ENCODE peak calls at places on chromosomes 3 and 15, in nine cellular contexts. Y is iPS DF 6.9; G is CD8-positive, alpha-beta memory T cell; B is tibial artery; S is thyroid gland; U is prostate gland; K is esophagus squamous epithelium; T is mammary epithelial cell; M is GM23338. F is an unnamed sample.

GRCh38 chr3:134239538-134239937 is 11.1 kb downstream of the RYK start:
- DNase-seq in G (no peak), K (no peak), M (no peak), Y (no peak), S (no peak), B (no peak), U (no peak), T (no peak), F (no peak)

GRCh38 chr3:13714251-13714916 is 165.5 kb downstream of the FBLN2 start:
- DNase-seq in T (no peak), M (no peak), S (no peak), U (peak; percentile 1), B (no peak), Y (no peak), G (no peak), K (no peak), F (no peak)

GRCh38 chr15:41219381-41219780 is 11.2 kb downstream of the EXD1 start:
- DNase-seq in Y (no peak), B (no peak), G (no peak), U (no peak), S (no peak), K (no peak), T (no peak), M (peak; percentile 54), F (no peak)

GRCh38 chr15:73385205-73385604 is 16.4 kb upstream of the HCN4 start:
- DNase-seq in M (no peak), S (no peak), K (no peak), B (no peak), U (no peak), G (no peak), Y (no peak), T (no peak), F (no peak)

GRCh38 chr3:179177611-179178010 is 29.5 kb downstream of the PIK3CA start:
- DNase-seq in T (no peak), Y (no peak), S (no peak), U (no peak), B (no peak), M (no peak), G (no peak), K (no peak), F (no peak)

GRCh38 chr15:71078506-71079207 is 36.6 kb upstream of the THSD4 start:
- DNase-seq in B (no peak), K (no peak), U (no peak), M (no peak), Y (no peak), S (no peak), T (no peak), G (no peak), F (no peak)

GRCh38 chr15:76206325-76206976 is 104.8 kb downstream of the ETFA start:
- DNase-seq in G (no peak), M (no peak), K (no peak), Y (no peak), S (peak; percentile 92), U (peak; percentile 86), B (peak; percentile 66), T (no peak), F (peak; percentile 66)

GRCh38 chr15:67133738-67134576 is 68.6 kb downstream of the SMAD3 start:
- DNase-seq in M (peak; percentile 44), U (no peak), T (peak; percentile 68), B (no peak), S (peak; percentile 70), Y (no peak), K (no peak), G (peak; percentile 80), F (peak; percentile 59)

GRCh38 chr3:182568206-182568605 is 225.1 kb upstream of the ATP11B start:
- DNase-seq in G (no peak), M (no peak), Y (no peak), B (no peak), T (no peak), S (no peak), K (no peak), U (no peak), F (no peak)

GRCh38 chr3:151751161-151751560 is 17.4 kb downstream of the AADACL2 start:
- DNase-seq in T (peak; percentile 69), G (no peak), M (no peak), B (no peak), U (no peak), Y (no peak), S (no peak), K (no peak), F (no peak)

GRCh38 chr3:38348903-38349302 is 2.3 kb downstream of the XYLB start:
- DNase-seq in Y (no peak), U (no peak), T (peak; percentile 49), G (no peak), M (no peak), K (no peak), S (no peak), B (no peak), F (no peak)

GRCh38 chr3:76040946-76041345 is 255.6 kb upstream of the ZNF717 start:
- DNase-seq in U (no peak), Y (no peak), K (no peak), M (no peak), B (no peak), S (no peak), G (no peak), T (no peak), F (no peak)

GRCh38 chr15:87461621-87462020 is 794.9 kb downstream of the NTRK3 start:
- DNase-seq in B (no peak), T (peak; percentile 8), K (no peak), M (no peak), U (no peak), Y (no peak), G (no peak), S (no peak), F (no peak)

GRCh38 chr3:119643094-119643493 is 17.3 kb downstream of the POPDC2 start:
- DNase-seq in G (no peak), S (no peak), K (no peak), U (no peak), B (no peak), M (no peak), T (no peak), Y (no peak), F (no peak)

GRCh38 chr3:115819785-115820384 is 196.6 kb downstream of the GAP43 start:
- DNase-seq in K (peak; percentile 8), M (peak; percentile 89), S (peak; percentile 58), G (peak; percentile 61), Y (peak; percentile 55), B (peak; percentile 61), U (peak; percentile 70), T (peak; percentile 64), F (peak; percentile 29)

DNA sequence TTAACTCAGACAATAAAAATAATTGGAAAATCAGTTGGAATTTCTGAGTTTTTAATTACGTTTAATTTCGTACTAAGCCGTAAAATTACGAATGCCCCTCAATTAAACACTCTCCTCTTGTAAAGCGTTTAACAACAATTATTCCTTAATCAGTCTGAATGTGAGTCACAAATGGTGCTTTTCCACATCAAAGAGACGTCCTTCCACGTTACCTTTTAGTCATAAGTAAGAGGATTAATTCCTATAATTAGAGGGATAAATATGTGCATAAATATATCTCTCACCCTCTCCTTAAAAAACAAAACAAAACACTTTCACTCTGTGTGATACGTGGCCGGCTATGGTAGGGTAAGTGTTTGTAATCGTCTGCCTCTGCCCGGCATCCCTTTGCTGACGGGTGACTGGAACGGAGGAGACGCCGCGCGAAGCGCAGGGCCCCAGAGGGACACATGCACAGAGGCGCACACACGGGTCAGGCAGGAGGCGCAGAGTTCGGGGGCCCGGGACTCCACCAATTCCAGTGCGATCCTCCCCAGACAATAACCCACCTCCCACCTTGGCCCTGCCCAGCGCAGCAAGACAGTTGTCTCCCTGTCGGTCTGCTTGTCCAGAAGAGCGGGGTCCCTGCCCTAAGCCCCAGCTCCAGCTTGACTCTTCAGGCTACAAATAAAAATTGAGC is 9.7 kb upstream of the MEIS2 start:
- DNase-seq in M (peak; percentile 66), Y (no peak), S (no peak), U (no peak), T (no peak), K (no peak), G (no peak), B (no peak), F (no peak)
- H3K4me3 ChIP-seq in M (peak overlapping the region; percentile 63), Y (peak overlapping the region; percentile 16), S (no peak overlapping the region), U (peak overlapping the region; percentile 31), T (peak overlapping the region; percentile 11), K (peak overlapping the region; percentile 21), G (no peak overlapping the region), B (peak overlapping the region; percentile 58), F (no peak overlapping the region)

GRCh38 chr3:46375814-46376213 is 5.1 kb downstream of the CCR5 start:
- DNase-seq in T (no peak), U (no peak), B (no peak), K (no peak), Y (no peak), M (no peak), S (no peak), G (no peak), F (no peak)
- H3K4me1 ChIP-seq in T (peaks cover 9% of the 10 kb centered on the region), U (no peaks in the 10 kb centered on the region), B (peaks cover 4% of the 10 kb centered on the region), K (no peaks in the 10 kb centered on the region), Y (no peaks in the 10 kb centered on the region), M (peaks cover 18% of the 10 kb centered on the region), S (peaks cover 6% of the 10 kb centered on the region), G (peaks cover 40% of the 10 kb centered on the region), F (no peaks in the 10 kb centered on the region)

GRCh38 chr3:136463170-136463569 is 213.0 kb downstream of the PCCB start:
- DNase-seq in B (no peak), T (no peak), S (no peak), M (no peak), U (no peak), Y (no peak), K (no peak), G (no peak), F (no peak)

GRCh38 chr3:136465296-136465695 is 215.2 kb downstream of the PCCB start:
- DNase-seq in T (no peak), Y (no peak), M (no peak), G (no peak), S (no peak), B (no peak), K (no peak), U (no peak), F (no peak)

DNA sequence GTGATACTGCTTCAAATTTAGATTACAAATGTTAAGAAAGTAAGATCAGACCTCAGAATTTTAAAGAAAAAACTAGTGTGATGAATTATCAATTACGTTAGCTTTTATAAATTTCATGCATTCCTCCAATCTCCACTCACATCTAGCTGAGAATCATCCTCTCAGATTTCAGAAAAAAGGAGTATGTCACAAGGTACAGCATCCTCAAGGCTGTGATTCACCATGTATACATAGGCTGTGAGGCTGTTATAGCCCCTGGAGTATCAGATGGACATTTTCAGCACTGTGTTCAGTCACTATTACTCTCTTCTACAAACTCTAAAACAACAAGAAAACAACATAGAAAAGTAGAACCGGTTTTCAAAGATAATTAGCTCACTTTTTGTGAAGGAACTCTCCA is 214.4 kb downstream of the PCCB start:
- DNase-seq in T (peak; percentile 9), Y (no peak), S (no peak), B (no peak), U (no peak), G (no peak), M (no peak), K (no peak), F (no peak)
- H3K4me3 ChIP-seq in T (no peak overlapping the region), Y (no peak overlapping the region), S (no peak overlapping the region), B (no peak overlapping the region), U (no peak overlapping the region), G (no peak overlapping the region), M (no peak overlapping the region), K (no peak overlapping the region), F (no peak overlapping the region)

DNA sequence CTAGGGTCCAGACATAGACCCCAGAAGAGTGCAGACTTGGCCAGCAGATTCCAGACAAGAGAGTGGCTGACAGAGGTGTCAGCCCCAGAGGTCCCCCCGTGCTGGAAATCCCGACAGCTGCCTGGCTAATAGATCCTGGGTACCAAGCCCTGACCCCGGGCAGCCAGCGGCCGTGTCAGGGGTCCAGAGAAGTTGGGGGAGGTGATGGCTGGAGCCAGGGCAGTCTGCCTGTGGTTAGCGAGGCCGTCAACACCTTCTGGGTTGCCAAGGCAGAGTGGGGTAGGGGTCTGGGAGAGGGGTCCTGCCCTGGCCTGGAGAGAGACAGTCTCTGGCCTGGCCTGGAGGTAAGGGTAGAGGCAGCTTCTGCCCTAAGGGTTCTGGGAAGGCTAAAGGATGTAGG is 25.1 kb upstream of the RPL29 start:
- DNase-seq in U (no peak), Y (no peak), B (no peak), T (no peak), M (no peak), S (no peak), K (no peak), G (no peak), F (no peak)
- H3K4me1 ChIP-seq in U (no peaks in the 10 kb centered on the region), Y (no peaks in the 10 kb centered on the region), B (peaks cover 100% of the 10 kb centered on the region), T (no peaks in the 10 kb centered on the region), M (peaks cover 3% of the 10 kb centered on the region), S (no peaks in the 10 kb centered on the region), K (peaks cover 16% of the 10 kb centered on the region), G (no peaks in the 10 kb centered on the region), F (no peaks in the 10 kb centered on the region)